ENCODE peak calls at places on chromosome 13, in five cellular contexts. H, B, F, X and K are unnamed samples.

GRCh38 chr13:26706381-26706780 is 54.2 kb downstream of the GPR12 start:
- DNase-seq in H (no peak), X (no peak), B (no peak), F (no peak), K (peak; percentile 85)

GRCh38 chr13:93867481-93867880 is 612.0 kb downstream of the DCT start:
- DNase-seq in F (no peak), B (no peak), H (no peak), X (no peak), K (no peak)

GRCh38 chr13:111914241-111915103 is 152.5 kb upstream of the SOX1 start:
- DNase-seq in F (no peak), X (peak; percentile 10), B (no peak), H (peak; percentile 41), K (peak; percentile 68)

GRCh38 chr13:26117620-26118019 is 65.8 kb upstream of the SHISA2 start:
- DNase-seq in H (no peak), X (no peak), B (no peak), F (no peak), K (no peak)

GRCh38 chr13:21005193-21005592 is 56.2 kb downstream of the LATS2 start:
- DNase-seq in X (peak; percentile 60), H (no peak), B (no peak), F (no peak), K (no peak)

GRCh38 chr13:73708393-73708985 is 425.7 kb downstream of the KLF12 start:
- DNase-seq in X (no peak), F (peak; percentile 59), H (no peak), B (no peak), K (no peak)

GRCh38 chr13:49220035-49220855 is at the start of gene MLNR:
- DNase-seq in H (no peak), F (no peak), B (peak; percentile 51), X (peak; percentile 49), K (no peak)

GRCh38 chr13:109783447-109783814 is 3.0 kb downstream of the IRS2 start:
- DNase-seq in F (no peak), X (peak; percentile 58), H (no peak), B (no peak), K (no peak)

GRCh38 chr13:89115307-89115706 is 1444.1 kb downstream of the SLITRK5 start:
- DNase-seq in X (no peak), B (no peak), H (no peak), F (no peak), K (no peak)

GRCh38 chr13:99590519-99591011 is 89.3 kb downstream of the TM9SF2 start:
- DNase-seq in H (no peak), X (no peak), F (no peak), B (no peak), K (no peak)

GRCh38 chr13:99542788-99543406 is 41.6 kb downstream of the TM9SF2 start:
- DNase-seq in X (no peak), B (no peak), H (no peak), F (peak; percentile 17), K (no peak)

GRCh38 chr13:26965976-26966375 is 205.4 kb upstream of the GPR12 start:
- DNase-seq in X (peak; percentile 90), F (no peak), H (peak; percentile 84), B (peak; percentile 85), K (no peak)

GRCh38 chr13:33727356-33728083 is 90.4 kb upstream of the RFC3 start:
- DNase-seq in X (no peak), F (no peak), B (no peak), H (no peak), K (no peak)

GRCh38 chr13:96984061-96984508 is 10.2 kb downstream of the OXGR1 start:
- DNase-seq in X (no peak), B (peak; percentile 33), H (no peak), F (peak; percentile 76), K (no peak)

GRCh38 chr13:46345866-46346265 is 41.2 kb downstream of the RUBCNL start:
- DNase-seq in B (no peak), F (no peak), X (no peak), H (no peak), K (no peak)

GRCh38 chr13:99329477-99329876 is 22.3 kb upstream of the GPR183 start:
- DNase-seq in F (no peak), H (no peak), X (no peak), B (no peak), K (no peak)

GRCh38 chr13:98443329-98443728 is 133.6 kb downstream of the STK24 start:
- DNase-seq in X (no peak), F (no peak), H (no peak), B (no peak), K (no peak)

GRCh38 chr13:46795321-46795720 is 1.6 kb downstream of the ESD start:
- DNase-seq in X (no peak), B (no peak), F (no peak), H (no peak), K (no peak)

GRCh38 chr13:73060251-73061160 is 1.7 kb downstream of the KLF5 start:
- DNase-seq in X (peak; percentile 43), F (no peak), H (no peak), B (peak; percentile 56), K (no peak)

GRCh38 chr13:51152713-51153112 is 41.6 kb upstream of the C13orf42 start:
- DNase-seq in X (no peak), F (no peak), H (no peak), B (no peak), K (peak; percentile 72)

GRCh38 chr13:99231726-99232125 is 26.5 kb downstream of the GPR18 start:
- DNase-seq in F (no peak), B (no peak), X (no peak), H (no peak), K (no peak)

GRCh38 chr13:100789481-100789880 is 114.9 kb upstream of the TMTC4 start:
- DNase-seq in F (no peak), H (no peak), B (no peak), X (no peak), K (no peak)

DNA sequence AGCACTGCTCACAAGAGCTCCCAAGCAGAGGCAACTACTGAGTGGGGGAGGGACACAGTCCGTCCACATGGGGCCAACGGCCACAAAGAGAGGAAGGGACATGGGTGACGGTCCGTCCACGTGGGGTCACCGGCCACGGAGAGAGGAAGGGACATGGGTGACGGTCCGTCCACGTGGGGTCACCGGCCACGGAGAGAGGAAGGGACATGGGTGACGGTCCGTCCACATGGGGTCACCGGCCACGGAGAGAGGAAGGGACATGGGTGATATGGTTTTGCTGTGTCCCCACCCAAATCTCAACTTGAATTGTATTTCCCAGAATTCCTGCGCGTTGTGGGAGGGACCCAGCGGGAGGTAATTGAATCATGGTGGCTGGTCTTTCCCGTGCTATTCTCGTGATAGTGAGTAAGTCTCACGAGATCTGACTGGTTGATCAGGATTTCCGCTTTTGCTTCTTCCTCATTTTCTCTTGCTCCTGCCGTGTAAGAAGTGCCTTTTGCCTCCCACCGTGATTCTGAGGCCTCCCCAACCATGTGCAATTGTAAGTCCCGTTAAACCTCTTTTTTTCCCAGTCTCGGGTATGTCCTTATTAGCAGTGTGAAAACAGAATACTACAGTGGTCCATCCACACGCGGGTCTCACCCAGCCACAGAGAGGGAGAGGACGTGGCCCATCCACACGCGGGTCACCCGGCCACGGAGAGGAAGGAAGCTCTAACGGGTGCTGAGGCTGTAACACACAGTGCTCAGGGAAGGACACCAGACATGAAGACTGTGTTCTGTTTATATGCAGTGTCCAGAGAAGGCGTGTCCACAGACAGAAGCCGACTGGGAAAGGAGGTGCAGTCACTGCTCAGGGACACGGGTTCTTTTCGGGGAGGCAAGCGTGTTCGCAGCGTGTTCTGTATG is 48.5 kb downstream of the GAS6 start:
- DNase-seq in H (no peak), F (no peak), B (no peak), X (no peak), K (no peak)
- TF ChIP-seq POLR2A in H (no peak), F (no peak), B (no peak), X (no peak), K (no peak)

GRCh38 chr13:75759531-75759930 is 123.4 kb downstream of the LMO7 start:
- DNase-seq in F (no peak), X (no peak), B (no peak), H (no peak), K (no peak)
- H3K4me1 ChIP-seq in F (peaks cover 22% of the 10 kb centered on the region), X (peaks cover 3% of the 10 kb centered on the region), B (peaks cover 18% of the 10 kb centered on the region), H (no peaks in the 10 kb centered on the region), K (peaks cover 6% of the 10 kb centered on the region)

GRCh38 chr13:67230243-67230773 is at the start of gene PCDH9:
- DNase-seq in B (peak; percentile 97), H (peak; percentile 97), F (peak; percentile 87), X (peak; percentile 96), K (peak; percentile 98)
- H3K27ac ChIP-seq in B (peak within 1 kb of the TSS; percentile 90), H (peak within 1 kb of the TSS; percentile 94), F (peak within 1 kb of the TSS; percentile 81), X (peak within 1 kb of the TSS; percentile 29), K (peak within 1 kb of the TSS; percentile 92)

DNA sequence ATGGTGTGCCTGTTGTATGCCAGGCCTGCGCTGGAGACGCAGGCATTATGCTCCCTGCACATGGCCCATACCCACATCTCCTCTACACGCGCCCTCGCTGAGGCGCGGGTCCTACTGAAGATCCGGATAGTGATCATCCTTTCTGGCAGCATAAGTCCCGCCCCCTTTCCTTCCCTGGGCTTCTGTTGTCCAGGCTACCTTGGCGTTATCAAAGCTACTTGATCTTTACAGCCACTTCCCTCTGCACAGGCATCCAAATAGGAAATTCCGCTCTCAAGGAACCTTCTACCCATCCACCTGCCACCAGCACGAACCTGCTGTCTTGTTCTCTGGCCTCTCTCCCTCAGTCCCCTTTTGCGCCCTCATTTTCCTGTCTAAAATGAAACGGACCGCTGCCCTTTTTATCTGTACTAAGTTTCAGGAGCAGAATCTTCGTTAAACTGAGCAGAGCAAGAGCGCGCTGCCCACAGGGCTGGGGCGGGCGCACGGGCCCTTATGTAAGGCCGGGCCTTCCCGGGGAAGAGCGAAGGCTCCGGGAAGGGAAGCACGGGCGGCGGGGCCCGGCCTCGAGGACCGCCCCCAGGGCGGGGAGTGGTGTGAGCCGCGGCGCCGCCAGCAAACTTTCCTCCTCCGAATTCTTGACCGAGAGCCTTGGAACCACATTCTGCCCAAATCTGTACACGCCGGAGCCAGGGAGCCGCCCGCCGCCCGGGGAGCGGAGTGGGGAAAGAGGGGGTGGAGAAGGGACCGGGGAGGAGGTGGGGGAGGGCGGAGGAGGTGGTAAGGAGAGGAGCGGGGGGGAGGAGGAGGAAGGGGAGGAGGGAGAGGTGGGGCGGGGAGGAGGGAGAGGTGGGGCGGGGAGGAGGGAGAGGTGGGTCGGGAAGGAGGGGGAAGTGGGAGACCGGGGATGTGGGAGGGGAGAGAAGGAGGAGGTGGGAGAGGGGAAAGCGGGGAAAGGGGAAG is 919 bp upstream of the UBE2L5 start:
- DNase-seq in B (peak; percentile 92), F (peak; percentile 82), H (peak; percentile 97), X (peak; percentile 90), K (peak; percentile 95)
- TF ChIP-seq POLR2A in B (peak; percentile 71), F (peak; percentile 82), H (peak; percentile 90), X (peak; percentile 67), K (peak; percentile 85)

DNA sequence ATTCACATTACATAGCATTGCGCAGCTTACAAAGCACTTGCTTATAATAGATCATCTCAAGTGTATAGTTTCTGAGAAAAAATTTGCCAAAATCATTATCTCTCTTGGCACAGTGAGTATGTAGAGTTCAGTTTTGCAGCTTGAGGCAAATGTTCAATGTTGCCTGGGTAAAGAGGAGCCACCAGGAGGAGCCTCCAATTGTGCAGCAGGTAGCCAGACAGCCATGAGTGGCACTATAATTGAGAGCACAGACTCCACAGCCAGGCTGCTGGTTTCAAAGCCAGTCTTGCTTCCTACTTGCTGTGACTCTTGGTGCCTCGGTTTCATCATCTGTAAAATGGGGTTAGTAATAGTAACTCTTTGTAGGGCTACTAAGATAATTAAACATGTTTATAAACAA is 24.0 kb upstream of the OLFM4 start:
- DNase-seq in H (no peak), B (no peak), F (no peak), X (no peak), K (no peak)
- H3K4me1 ChIP-seq in H (no peaks in the 10 kb centered on the region), B (no peaks in the 10 kb centered on the region), F (peaks cover 12% of the 10 kb centered on the region), X (no peaks in the 10 kb centered on the region), K (no peaks in the 10 kb centered on the region)